ENCODE peak calls at places on chromosomes 4 and X, in four cellular contexts. K is HL-60, Y is GM12878, O is K562. B is an unnamed sample.

GRCh38 chr4:52248836-52249235 is 197.7 kb downstream of the SPATA18 start:
- DNase-seq in O (no peak), Y (no peak), K (no peak), B (no peak)

GRCh38 chrX:119605398-119605738 is 856 bp downstream of the NKRF start:
- DNase-seq in Y (no peak), K (no peak), O (no peak), B (no peak)

GRCh38 chrX:3299626-3300025 is 46.8 kb downstream of the MXRA5 start:
- DNase-seq in Y (no peak), O (no peak), K (no peak), B (no peak)

GRCh38 chrX:49754238-49754857 is 58.6 kb upstream of the PAGE1 start:
- DNase-seq in K (no peak), O (peak; percentile 56), Y (no peak), B (peak; percentile 1)

GRCh38 chrX:41273638-41274037 is 60.3 kb upstream of the DDX3X start:
- DNase-seq in O (no peak), K (no peak), Y (no peak), B (no peak)

GRCh38 chrX:134836497-134836968 is 154.3 kb upstream of the SMIM10 start:
- DNase-seq in K (no peak), Y (no peak), O (peak; percentile 13), B (no peak)

GRCh38 chrX:37454537-37455285 is 105.5 kb downstream of the PRRG1 start:
- DNase-seq in K (no peak), Y (no peak), O (no peak), B (no peak)

GRCh38 chr4:128380306-128380705 is 92.7 kb upstream of the PGRMC2 start:
- DNase-seq in O (no peak), Y (no peak), K (no peak), B (no peak)

GRCh38 chrX:39869846-39870601 is 227.7 kb downstream of the BCOR start:
- DNase-seq in O (peak; percentile 50), K (no peak), Y (no peak), B (no peak)

GRCh38 chr4:159222158-159222557 is 119.3 kb downstream of the RAPGEF2 start:
- DNase-seq in Y (no peak), O (no peak), K (no peak), B (no peak)

GRCh38 chr4:33831667-33832066 is 2412.6 kb downstream of the ARAP2 start:
- DNase-seq in Y (no peak), K (no peak), O (no peak), B (no peak)

GRCh38 chr4:175891863-175892262 is 79.8 kb upstream of the GPM6A start:
- DNase-seq in K (no peak), O (no peak), Y (no peak), B (peak; percentile 0)

GRCh38 chr4:14880805-14881204 is 121.5 kb upstream of the CPEB2 start:
- DNase-seq in Y (no peak), K (no peak), O (no peak), B (no peak)

GRCh38 chrX:107678957-107679740 is 50.8 kb downstream of the PRPS1 start:
- DNase-seq in K (no peak), Y (no peak), O (peak; percentile 35), B (no peak)

GRCh38 chrX:85622635-85623034 is 243.2 kb upstream of the POF1B start:
- DNase-seq in Y (no peak), K (no peak), O (no peak), B (no peak)

GRCh38 chr4:124945422-124945821 is 232.9 kb upstream of the ANKRD50 start:
- DNase-seq in O (no peak), Y (no peak), K (no peak), B (no peak)

GRCh38 chrX:74535211-74535621 is 79.2 kb downstream of the RLIM start:
- DNase-seq in K (no peak), O (peak; percentile 9), Y (no peak), B (no peak)

GRCh38 chr4:36348403-36348938 is 67.1 kb downstream of the DTHD1 start:
- DNase-seq in K (no peak), Y (peak; percentile 66), O (no peak), B (peak; percentile 10)

GRCh38 chr4:158884280-158884679 is 115.5 kb downstream of the FNIP2 start:
- DNase-seq in O (no peak), K (no peak), Y (no peak), B (no peak)

GRCh38 chrX:153928846-153929245 is 2.8 kb upstream of the ARHGAP4 start:
- DNase-seq in Y (no peak), K (no peak), O (no peak), B (no peak)

GRCh38 chrX:69120476-69120875 is 44.8 kb downstream of the PJA1 start:
- DNase-seq in K (no peak), O (no peak), Y (no peak), B (no peak)

GRCh38 chr4:177427097-177427665 is 15.1 kb downstream of the AGA start:
- DNase-seq in Y (no peak), K (no peak), O (no peak), B (no peak)

GRCh38 chr4:8328866-8329559 is 59.5 kb downstream of the HTRA3 start:
- DNase-seq in Y (no peak), O (no peak), K (no peak), B (no peak)

GRCh38 chr4:73867783-73868182 is 1.4 kb upstream of the CXCL1 start:
- DNase-seq in O (no peak), Y (no peak), K (no peak), B (no peak)

GRCh38 chr4:139665690-139666529 is at the start of gene MGST2:
- DNase-seq in O (peak; percentile 67), Y (no peak), K (peak; percentile 69), B (peak; percentile 37)

GRCh38 chr4:187470061-187470460 is 525.5 kb upstream of the ZFP42 start:
- DNase-seq in K (no peak), Y (no peak), O (no peak), B (no peak)

GRCh38 chrX:153102436-153102835 is 30.2 kb downstream of the PNMA6A start:
- DNase-seq in K (no peak), Y (no peak), O (no peak), B (no peak)

GRCh38 chr4:6782147-6782845 is at the start of gene KIAA0232:
- DNase-seq in Y (peak; percentile 28), K (peak; percentile 83), O (peak; percentile 96), B (peak; percentile 95)

GRCh38 chrX:39996561-39996960 is 101.2 kb downstream of the BCOR start:
- DNase-seq in K (no peak), Y (no peak), O (no peak), B (no peak)

GRCh38 chr4:187961171-187961570 is 34.4 kb upstream of the ZFP42 start:
- DNase-seq in Y (no peak), K (no peak), O (no peak), B (no peak)

GRCh38 chr4:44256414-44256813 is 192.2 kb downstream of the KCTD8 start:
- DNase-seq in Y (no peak), K (no peak), O (no peak), B (no peak)

GRCh38 chrX:118717703-118718391 is 9.6 kb upstream of the IL13RA1 start:
- DNase-seq in O (no peak), Y (no peak), K (peak; percentile 72), B (no peak)

GRCh38 chrX:11416600-11416999 is 123.4 kb downstream of the AMELX start:
- DNase-seq in Y (no peak), O (no peak), K (no peak), B (no peak)

GRCh38 chr4:787561-787981 is 38.4 kb downstream of the CPLX1 start:
- DNase-seq in Y (no peak), O (no peak), K (no peak), B (no peak)

GRCh38 chrX:72079607-72080006 is 52.1 kb downstream of the RTL5 start:
- DNase-seq in K (no peak), O (no peak), Y (no peak), B (no peak)

GRCh38 chr4:101328063-101328602 is 19.2 kb downstream of the PPP3CA start:
- DNase-seq in O (no peak), Y (peak; percentile 64), K (no peak), B (no peak)

GRCh38 chr4:48340276-48340904 is 939 bp upstream of the SLAIN2 start:
- DNase-seq in K (peak; percentile 53), O (peak; percentile 37), Y (no peak), B (no peak)

GRCh38 chr4:162939086-162939485 is 227.6 kb downstream of the NAF1 start:
- DNase-seq in K (no peak), Y (no peak), O (no peak), B (no peak)

GRCh38 chrX:80430826-80431501 is 10.7 kb downstream of the TENT5D start:
- DNase-seq in O (peak; percentile 18), Y (no peak), K (no peak), B (no peak)

GRCh38 chr4:23770011-23770410 is 119.8 kb downstream of the PPARGC1A start:
- DNase-seq in O (no peak), Y (no peak), K (no peak), B (no peak)
- TF ChIP-seq SPI1 in O (no peak), Y (no peak), K (no peak), B (no peak)

DNA sequence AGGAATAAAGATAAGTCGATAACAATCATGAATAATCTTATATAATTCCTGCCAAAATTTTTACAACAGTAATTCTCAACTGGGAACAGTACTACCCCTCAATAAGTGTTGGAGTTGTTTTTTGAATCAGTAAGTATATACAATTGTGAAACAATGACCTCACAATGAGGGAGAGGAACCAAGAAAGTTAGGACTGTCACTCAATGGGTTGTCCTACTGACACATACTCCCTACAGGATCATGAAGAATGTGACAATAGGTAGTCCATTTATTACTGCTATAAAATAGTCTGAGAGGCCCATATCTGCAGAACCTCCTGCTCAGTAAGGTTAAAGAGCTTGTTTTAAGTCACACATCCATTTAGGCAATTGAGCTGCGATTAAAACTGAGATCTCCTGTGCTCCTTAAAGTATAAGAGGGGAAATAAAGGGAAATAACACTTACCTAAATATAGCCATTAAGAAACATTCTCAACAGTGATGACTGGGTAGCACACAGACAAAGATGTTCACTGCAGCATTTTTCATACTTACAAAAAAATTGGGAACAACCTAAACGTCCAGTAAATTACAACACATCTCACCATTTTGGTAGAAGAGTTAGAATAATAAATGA is 26.2 kb downstream of the FBXW7 start:
- DNase-seq in Y (no peak), K (no peak), O (no peak), B (no peak)
- TF ChIP-seq SPI1 in Y (peak; percentile 54), K (no peak), O (no peak), B (peak; percentile 75)

GRCh38 chrX:115229337-115229991 is 4.4 kb downstream of the LRCH2 start:
- DNase-seq in Y (no peak), K (no peak), O (no peak), B (no peak)

DNA sequence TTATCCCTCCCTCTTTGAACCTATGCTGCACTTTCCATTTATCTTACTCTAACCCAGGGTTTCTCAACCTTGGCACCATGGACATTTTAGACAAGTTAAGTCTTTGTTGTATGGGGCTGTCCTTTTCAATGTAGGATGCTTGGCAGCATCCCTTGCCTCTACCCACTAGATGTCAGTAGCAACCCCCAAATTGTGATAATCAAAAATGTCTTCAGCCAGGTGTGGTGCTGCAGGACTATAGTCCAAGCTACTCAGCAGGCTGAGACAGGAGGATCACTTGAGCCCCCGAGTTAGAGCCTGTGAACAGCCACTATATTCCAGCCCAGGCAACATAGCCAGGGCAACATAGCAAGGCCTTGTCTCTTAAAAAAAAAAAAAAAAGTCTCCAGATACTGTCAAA is 7.0 kb downstream of the LRCH2 start:
- DNase-seq in O (no peak), K (no peak), Y (no peak), B (no peak)
- TF ChIP-seq SPI1 in O (no peak), K (no peak), Y (no peak), B (no peak)

GRCh38 chrX:151982217-151982616 is 7.7 kb upstream of the GABRE start:
- DNase-seq in Y (no peak), K (no peak), O (no peak), B (no peak)
- TF ChIP-seq SPI1 in Y (no peak), K (no peak), O (no peak), B (no peak)